ENCODE peak calls at places on chromosomes 1 and 21, in ten cellular contexts. One of them, this sample, is unnamed.
A peak's percentile ranks its signal among the peaks of the same experiment; 100 is the strongest.

GRCh38 chr1:211356723-211357418 is 30.2 kb downstream of the TRAF5 start:
- DNase-seq in GM23248: peak; percentile 93
- DNase-seq in esophagus squamous epithelium: no peak
- DNase-seq in epithelial cell of proximal tubule: no peak
- DNase-seq in fibroblast of pulmonary artery: peak; percentile 52
- DNase-seq in transverse colon: no peak
- DNase-seq in endothelial cell of umbilical vein: no peak
- DNase-seq in fibroblast of the aortic adventitia: peak; percentile 73
- DNase-seq in Panc1: no peak
- DNase-seq in sigmoid colon: no peak
- DNase-seq in this sample: no peak

GRCh38 chr1:14880456-14881316 is 272.9 kb upstream of the TMEM51 start:
- DNase-seq in GM23248: peak; percentile 96
- DNase-seq in esophagus squamous epithelium: no peak
- DNase-seq in epithelial cell of proximal tubule: no peak
- DNase-seq in fibroblast of pulmonary artery: no peak
- DNase-seq in transverse colon: no peak
- DNase-seq in endothelial cell of umbilical vein: no peak
- DNase-seq in fibroblast of the aortic adventitia: peak; percentile 66
- DNase-seq in Panc1: no peak
- DNase-seq in sigmoid colon: no peak
- DNase-seq in this sample: no peak

GRCh38 chr1:44084998-44085675 is 33.5 kb upstream of the KLF17 start:
- DNase-seq in GM23248: peak; percentile 83
- DNase-seq in esophagus squamous epithelium: no peak
- DNase-seq in epithelial cell of proximal tubule: peak; percentile 59
- DNase-seq in fibroblast of pulmonary artery: peak; percentile 90
- DNase-seq in transverse colon: no peak
- DNase-seq in endothelial cell of umbilical vein: peak; percentile 20
- DNase-seq in fibroblast of the aortic adventitia: peak; percentile 89
- DNase-seq in Panc1: peak; percentile 15
- DNase-seq in sigmoid colon: no peak
- DNase-seq in this sample: no peak

GRCh38 chr1:71002706-71003105 is 44.9 kb downstream of the PTGER3 start:
- DNase-seq in GM23248: no peak
- DNase-seq in esophagus squamous epithelium: no peak
- DNase-seq in epithelial cell of proximal tubule: no peak
- DNase-seq in fibroblast of pulmonary artery: no peak
- DNase-seq in transverse colon: no peak
- DNase-seq in endothelial cell of umbilical vein: no peak
- DNase-seq in fibroblast of the aortic adventitia: no peak
- DNase-seq in Panc1: no peak
- DNase-seq in sigmoid colon: no peak
- DNase-seq in this sample: no peak

GRCh38 chr1:219999821-220000220 is 46.5 kb downstream of the EPRS1 start:
- DNase-seq in GM23248: no peak
- DNase-seq in esophagus squamous epithelium: no peak
- DNase-seq in epithelial cell of proximal tubule: no peak
- DNase-seq in fibroblast of pulmonary artery: no peak
- DNase-seq in transverse colon: no peak
- DNase-seq in endothelial cell of umbilical vein: no peak
- DNase-seq in fibroblast of the aortic adventitia: no peak
- DNase-seq in Panc1: no peak
- DNase-seq in sigmoid colon: no peak
- DNase-seq in this sample: no peak

GRCh38 chr1:157157481-157158190 is 19.4 kb upstream of the ETV3 start:
- DNase-seq in GM23248: peak; percentile 73
- DNase-seq in esophagus squamous epithelium: no peak
- DNase-seq in epithelial cell of proximal tubule: no peak
- DNase-seq in fibroblast of pulmonary artery: peak; percentile 60
- DNase-seq in transverse colon: no peak
- DNase-seq in endothelial cell of umbilical vein: no peak
- DNase-seq in fibroblast of the aortic adventitia: peak; percentile 59
- DNase-seq in Panc1: no peak
- DNase-seq in sigmoid colon: no peak
- DNase-seq in this sample: no peak

GRCh38 chr1:158952416-158952815 is 21.1 kb downstream of the PYHIN1 start:
- DNase-seq in GM23248: no peak
- DNase-seq in esophagus squamous epithelium: no peak
- DNase-seq in epithelial cell of proximal tubule: no peak
- DNase-seq in fibroblast of pulmonary artery: no peak
- DNase-seq in transverse colon: no peak
- DNase-seq in endothelial cell of umbilical vein: no peak
- DNase-seq in fibroblast of the aortic adventitia: no peak
- DNase-seq in Panc1: no peak
- DNase-seq in sigmoid colon: no peak
- DNase-seq in this sample: no peak

GRCh38 chr1:219788091-219788490 is 140.3 kb downstream of the SLC30A10 start:
- DNase-seq in GM23248: peak; percentile 36
- DNase-seq in esophagus squamous epithelium: no peak
- DNase-seq in epithelial cell of proximal tubule: no peak
- DNase-seq in fibroblast of pulmonary artery: no peak
- DNase-seq in transverse colon: no peak
- DNase-seq in endothelial cell of umbilical vein: no peak
- DNase-seq in fibroblast of the aortic adventitia: no peak
- DNase-seq in Panc1: no peak
- DNase-seq in sigmoid colon: no peak
- DNase-seq in this sample: no peak

GRCh38 chr1:225996946-225997545 is 2.1 kb downstream of the SDE2 start:
- DNase-seq in GM23248: peak; percentile 41
- DNase-seq in esophagus squamous epithelium: no peak
- DNase-seq in epithelial cell of proximal tubule: no peak
- DNase-seq in fibroblast of pulmonary artery: peak; percentile 56
- DNase-seq in transverse colon: no peak
- DNase-seq in endothelial cell of umbilical vein: peak; percentile 57
- DNase-seq in fibroblast of the aortic adventitia: peak; percentile 7
- DNase-seq in Panc1: no peak
- DNase-seq in sigmoid colon: no peak
- DNase-seq in this sample: no peak
- H3K4me3 ChIP-seq in GM23248: peak overlapping the region; percentile 98
- H3K4me3 ChIP-seq in esophagus squamous epithelium: no peak overlapping the region
- H3K4me3 ChIP-seq in epithelial cell of proximal tubule: no peak overlapping the region
- H3K4me3 ChIP-seq in fibroblast of pulmonary artery: peak overlapping the region; percentile 0
- H3K4me3 ChIP-seq in transverse colon: no peak overlapping the region
- H3K4me3 ChIP-seq in endothelial cell of umbilical vein: no peak overlapping the region
- H3K4me3 ChIP-seq in fibroblast of the aortic adventitia: no peak overlapping the region
- H3K4me3 ChIP-seq in Panc1: peak overlapping the region; percentile 92
- H3K4me3 ChIP-seq in sigmoid colon: no peak overlapping the region
- H3K4me3 ChIP-seq in this sample: no peak overlapping the region

GRCh38 chr1:25640646-25641328 is 24.2 kb downstream of the MAN1C1 start:
- DNase-seq in GM23248: no peak
- DNase-seq in esophagus squamous epithelium: no peak
- DNase-seq in epithelial cell of proximal tubule: no peak
- DNase-seq in fibroblast of pulmonary artery: no peak
- DNase-seq in transverse colon: no peak
- DNase-seq in endothelial cell of umbilical vein: no peak
- DNase-seq in fibroblast of the aortic adventitia: no peak
- DNase-seq in Panc1: no peak
- DNase-seq in sigmoid colon: no peak
- DNase-seq in this sample: no peak

GRCh38 chr1:25641329-25641725 is 24.7 kb downstream of the MAN1C1 start:
- DNase-seq in GM23248: no peak
- DNase-seq in esophagus squamous epithelium: no peak
- DNase-seq in epithelial cell of proximal tubule: no peak
- DNase-seq in fibroblast of pulmonary artery: no peak
- DNase-seq in transverse colon: no peak
- DNase-seq in endothelial cell of umbilical vein: no peak
- DNase-seq in fibroblast of the aortic adventitia: no peak
- DNase-seq in Panc1: no peak
- DNase-seq in sigmoid colon: no peak
- DNase-seq in this sample: no peak

GRCh38 chr1:25641931-25642611 is 25.5 kb downstream of the MAN1C1 start:
- DNase-seq in GM23248: peak; percentile 67
- DNase-seq in esophagus squamous epithelium: no peak
- DNase-seq in epithelial cell of proximal tubule: no peak
- DNase-seq in fibroblast of pulmonary artery: peak; percentile 54
- DNase-seq in transverse colon: no peak
- DNase-seq in endothelial cell of umbilical vein: peak; percentile 8
- DNase-seq in fibroblast of the aortic adventitia: peak; percentile 74
- DNase-seq in Panc1: no peak
- DNase-seq in sigmoid colon: peak; percentile 74
- DNase-seq in this sample: no peak

GRCh38 chr1:25643962-25644361 is 27.4 kb downstream of the MAN1C1 start:
- DNase-seq in GM23248: no peak
- DNase-seq in esophagus squamous epithelium: no peak
- DNase-seq in epithelial cell of proximal tubule: no peak
- DNase-seq in fibroblast of pulmonary artery: no peak
- DNase-seq in transverse colon: no peak
- DNase-seq in endothelial cell of umbilical vein: no peak
- DNase-seq in fibroblast of the aortic adventitia: no peak
- DNase-seq in Panc1: no peak
- DNase-seq in sigmoid colon: no peak
- DNase-seq in this sample: no peak

GRCh38 chr1:25642710-25643109 is 26.1 kb downstream of the MAN1C1 start:
- DNase-seq in GM23248: peak; percentile 70
- DNase-seq in esophagus squamous epithelium: no peak
- DNase-seq in epithelial cell of proximal tubule: no peak
- DNase-seq in fibroblast of pulmonary artery: peak; percentile 68
- DNase-seq in transverse colon: peak; percentile 55
- DNase-seq in endothelial cell of umbilical vein: peak; percentile 69
- DNase-seq in fibroblast of the aortic adventitia: peak; percentile 48
- DNase-seq in Panc1: no peak
- DNase-seq in sigmoid colon: no peak
- DNase-seq in this sample: no peak
- H3K4me3 ChIP-seq in GM23248: no peak overlapping the region
- H3K4me3 ChIP-seq in esophagus squamous epithelium: peak overlapping the region; percentile 15
- H3K4me3 ChIP-seq in epithelial cell of proximal tubule: no peak overlapping the region
- H3K4me3 ChIP-seq in fibroblast of pulmonary artery: no peak overlapping the region
- H3K4me3 ChIP-seq in transverse colon: no peak overlapping the region
- H3K4me3 ChIP-seq in endothelial cell of umbilical vein: no peak overlapping the region
- H3K4me3 ChIP-seq in fibroblast of the aortic adventitia: no peak overlapping the region
- H3K4me3 ChIP-seq in Panc1: no peak overlapping the region
- H3K4me3 ChIP-seq in sigmoid colon: no peak overlapping the region
- H3K4me3 ChIP-seq in this sample: no peak overlapping the region

GRCh38 chr1:204872262-204872881 is 1.7 kb downstream of the NFASC start:
- DNase-seq in GM23248: peak; percentile 76
- DNase-seq in esophagus squamous epithelium: no peak
- DNase-seq in epithelial cell of proximal tubule: no peak
- DNase-seq in fibroblast of pulmonary artery: no peak
- DNase-seq in transverse colon: no peak
- DNase-seq in endothelial cell of umbilical vein: no peak
- DNase-seq in fibroblast of the aortic adventitia: peak; percentile 27
- DNase-seq in Panc1: no peak
- DNase-seq in sigmoid colon: peak; percentile 64
- DNase-seq in this sample: no peak

GRCh38 chr1:204874274-204874673 is 3.6 kb downstream of the NFASC start:
- DNase-seq in GM23248: no peak
- DNase-seq in esophagus squamous epithelium: no peak
- DNase-seq in epithelial cell of proximal tubule: no peak
- DNase-seq in fibroblast of pulmonary artery: no peak
- DNase-seq in transverse colon: no peak
- DNase-seq in endothelial cell of umbilical vein: no peak
- DNase-seq in fibroblast of the aortic adventitia: no peak
- DNase-seq in Panc1: no peak
- DNase-seq in sigmoid colon: peak; percentile 46
- DNase-seq in this sample: no peak

GRCh38 chr1:204873176-204873575 is 2.5 kb downstream of the NFASC start:
- DNase-seq in GM23248: no peak
- DNase-seq in esophagus squamous epithelium: no peak
- DNase-seq in epithelial cell of proximal tubule: no peak
- DNase-seq in fibroblast of pulmonary artery: no peak
- DNase-seq in transverse colon: no peak
- DNase-seq in endothelial cell of umbilical vein: no peak
- DNase-seq in fibroblast of the aortic adventitia: no peak
- DNase-seq in Panc1: no peak
- DNase-seq in sigmoid colon: peak; percentile 63
- DNase-seq in this sample: no peak

GRCh38 chr1:204875255-204875654 is 4.6 kb downstream of the NFASC start:
- DNase-seq in GM23248: no peak
- DNase-seq in esophagus squamous epithelium: no peak
- DNase-seq in epithelial cell of proximal tubule: no peak
- DNase-seq in fibroblast of pulmonary artery: no peak
- DNase-seq in transverse colon: no peak
- DNase-seq in endothelial cell of umbilical vein: no peak
- DNase-seq in fibroblast of the aortic adventitia: no peak
- DNase-seq in Panc1: no peak
- DNase-seq in sigmoid colon: no peak
- DNase-seq in this sample: no peak

DNA sequence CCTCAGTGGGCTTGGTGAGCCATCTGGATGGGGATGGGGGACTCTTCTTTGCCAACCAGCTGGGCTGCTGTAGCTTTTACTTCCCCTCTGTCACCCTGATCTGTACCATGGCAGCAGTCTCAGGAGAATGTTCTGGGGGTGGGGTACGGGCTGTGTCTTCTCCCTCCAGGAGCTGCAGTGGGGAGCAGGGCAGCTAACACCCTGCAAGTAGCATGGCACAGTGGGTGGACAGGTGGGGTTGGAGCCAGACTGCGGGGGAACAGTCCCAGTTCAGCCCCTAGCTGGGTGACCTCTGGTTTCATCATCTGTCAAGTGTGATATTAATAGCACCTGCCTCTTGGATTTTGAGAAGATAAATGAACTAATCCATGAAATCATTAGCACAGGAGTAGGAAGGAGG is 3.1 kb downstream of the NFASC start:
- DNase-seq in GM23248: no peak
- DNase-seq in esophagus squamous epithelium: no peak
- DNase-seq in epithelial cell of proximal tubule: no peak
- DNase-seq in fibroblast of pulmonary artery: no peak
- DNase-seq in transverse colon: no peak
- DNase-seq in endothelial cell of umbilical vein: no peak
- DNase-seq in fibroblast of the aortic adventitia: no peak
- DNase-seq in Panc1: no peak
- DNase-seq in sigmoid colon: peak; percentile 55
- DNase-seq in this sample: no peak
- H3K4me3 ChIP-seq in GM23248: no peak overlapping the region
- H3K4me3 ChIP-seq in esophagus squamous epithelium: no peak overlapping the region
- H3K4me3 ChIP-seq in epithelial cell of proximal tubule: no peak overlapping the region
- H3K4me3 ChIP-seq in fibroblast of pulmonary artery: no peak overlapping the region
- H3K4me3 ChIP-seq in transverse colon: no peak overlapping the region
- H3K4me3 ChIP-seq in endothelial cell of umbilical vein: no peak overlapping the region
- H3K4me3 ChIP-seq in fibroblast of the aortic adventitia: no peak overlapping the region
- H3K4me3 ChIP-seq in Panc1: no peak overlapping the region
- H3K4me3 ChIP-seq in sigmoid colon: no peak overlapping the region
- H3K4me3 ChIP-seq in this sample: no peak overlapping the region

GRCh38 chr21:37642493-37642892 is 273.8 kb downstream of the KCNJ6 start:
- DNase-seq in GM23248: no peak
- DNase-seq in esophagus squamous epithelium: no peak
- DNase-seq in epithelial cell of proximal tubule: no peak
- DNase-seq in fibroblast of pulmonary artery: no peak
- DNase-seq in transverse colon: no peak
- DNase-seq in endothelial cell of umbilical vein: no peak
- DNase-seq in fibroblast of the aortic adventitia: no peak
- DNase-seq in Panc1: no peak
- DNase-seq in sigmoid colon: no peak
- DNase-seq in this sample: no peak

GRCh38 chr21:37647781-37648180 is 268.5 kb downstream of the KCNJ6 start:
- DNase-seq in GM23248: no peak
- DNase-seq in esophagus squamous epithelium: no peak
- DNase-seq in epithelial cell of proximal tubule: no peak
- DNase-seq in fibroblast of pulmonary artery: no peak
- DNase-seq in transverse colon: no peak
- DNase-seq in endothelial cell of umbilical vein: no peak
- DNase-seq in fibroblast of the aortic adventitia: no peak
- DNase-seq in Panc1: no peak
- DNase-seq in sigmoid colon: no peak
- DNase-seq in this sample: no peak

GRCh38 chr21:37645848-37646247 is 270.4 kb downstream of the KCNJ6 start:
- DNase-seq in GM23248: no peak
- DNase-seq in esophagus squamous epithelium: no peak
- DNase-seq in epithelial cell of proximal tubule: no peak
- DNase-seq in fibroblast of pulmonary artery: no peak
- DNase-seq in transverse colon: no peak
- DNase-seq in endothelial cell of umbilical vein: no peak
- DNase-seq in fibroblast of the aortic adventitia: no peak
- DNase-seq in Panc1: no peak
- DNase-seq in sigmoid colon: no peak
- DNase-seq in this sample: no peak

GRCh38 chr21:37639756-37640155 is 273.2 kb downstream of the DYRK1A start:
- DNase-seq in GM23248: no peak
- DNase-seq in esophagus squamous epithelium: no peak
- DNase-seq in epithelial cell of proximal tubule: no peak
- DNase-seq in fibroblast of pulmonary artery: no peak
- DNase-seq in transverse colon: no peak
- DNase-seq in endothelial cell of umbilical vein: peak; percentile 31
- DNase-seq in fibroblast of the aortic adventitia: no peak
- DNase-seq in Panc1: no peak
- DNase-seq in sigmoid colon: no peak
- DNase-seq in this sample: no peak

GRCh38 chr21:37644666-37645065 is 271.6 kb downstream of the KCNJ6 start:
- DNase-seq in GM23248: no peak
- DNase-seq in esophagus squamous epithelium: no peak
- DNase-seq in epithelial cell of proximal tubule: no peak
- DNase-seq in fibroblast of pulmonary artery: peak; percentile 61
- DNase-seq in transverse colon: no peak
- DNase-seq in endothelial cell of umbilical vein: peak; percentile 80
- DNase-seq in fibroblast of the aortic adventitia: no peak
- DNase-seq in Panc1: no peak
- DNase-seq in sigmoid colon: no peak
- DNase-seq in this sample: no peak
- H3K4me3 ChIP-seq in GM23248: no peak overlapping the region
- H3K4me3 ChIP-seq in esophagus squamous epithelium: no peak overlapping the region
- H3K4me3 ChIP-seq in epithelial cell of proximal tubule: no peak overlapping the region
- H3K4me3 ChIP-seq in fibroblast of pulmonary artery: no peak overlapping the region
- H3K4me3 ChIP-seq in transverse colon: no peak overlapping the region
- H3K4me3 ChIP-seq in endothelial cell of umbilical vein: no peak overlapping the region
- H3K4me3 ChIP-seq in fibroblast of the aortic adventitia: no peak overlapping the region
- H3K4me3 ChIP-seq in Panc1: no peak overlapping the region
- H3K4me3 ChIP-seq in sigmoid colon: no peak overlapping the region
- H3K4me3 ChIP-seq in this sample: no peak overlapping the region

This sample was measured in tibial nerve.